ENCODE peak calls at places on chromosomes 12 and 14, in four cellular contexts. One of them, this sample, is unnamed.

GRCh38 chr14:105525861-105526780 is at the start of gene TMEM121:
- DNase-seq in WTC11: peak; percentile 54
- DNase-seq in HepG2: no peak
- DNase-seq in GM12878: no peak
- DNase-seq in this sample: peak; percentile 88

GRCh38 chr14:75984674-75985073 is 889 bp upstream of the IFT43 start:
- DNase-seq in HepG2: peak; percentile 67
- DNase-seq in WTC11: no peak
- DNase-seq in GM12878: no peak
- DNase-seq in this sample: no peak

GRCh38 chr12:108804361-108804949 is 52.9 kb downstream of the SSH1 start:
- DNase-seq in WTC11: no peak
- DNase-seq in HepG2: no peak
- DNase-seq in GM12878: no peak
- DNase-seq in this sample: no peak

GRCh38 chr12:42407306-42407705 is 81.3 kb downstream of the PPHLN1 start:
- DNase-seq in GM12878: no peak
- DNase-seq in WTC11: no peak
- DNase-seq in HepG2: no peak
- DNase-seq in this sample: no peak

GRCh38 chr12:63989301-63989845 is 144.9 kb downstream of the SRGAP1 start:
- DNase-seq in HepG2: peak; percentile 55
- DNase-seq in GM12878: no peak
- DNase-seq in WTC11: no peak
- DNase-seq in this sample: no peak

GRCh38 chr14:59085207-59085739 is 103.2 kb upstream of the DAAM1 start:
- DNase-seq in GM12878: no peak
- DNase-seq in HepG2: no peak
- DNase-seq in WTC11: no peak
- DNase-seq in this sample: no peak

GRCh38 chr12:52812073-52812400 is 1.9 kb downstream of the KRT4 start:
- DNase-seq in GM12878: no peak
- DNase-seq in HepG2: no peak
- DNase-seq in WTC11: no peak
- DNase-seq in this sample: no peak

GRCh38 chr14:85607571-85608219 is 77.8 kb downstream of the FLRT2 start:
- DNase-seq in GM12878: no peak
- DNase-seq in WTC11: no peak
- DNase-seq in HepG2: no peak
- DNase-seq in this sample: no peak

GRCh38 chr12:3303410-3304136 is 187.4 kb upstream of the PRMT8 start:
- DNase-seq in WTC11: peak; percentile 74
- DNase-seq in GM12878: no peak
- DNase-seq in HepG2: peak; percentile 52
- DNase-seq in this sample: no peak

GRCh38 chr12:121057794-121058193 is 18.7 kb upstream of the OASL start:
- DNase-seq in HepG2: no peak
- DNase-seq in WTC11: no peak
- DNase-seq in GM12878: no peak
- DNase-seq in this sample: no peak

GRCh38 chr12:5499566-5500325 is 67.8 kb downstream of the NTF3 start:
- DNase-seq in GM12878: no peak
- DNase-seq in HepG2: no peak
- DNase-seq in WTC11: no peak
- DNase-seq in this sample: no peak

GRCh38 chr12:109999983-110000505 is 814 bp downstream of the ANKRD13A start:
- DNase-seq in HepG2: no peak
- DNase-seq in WTC11: peak; percentile 25
- DNase-seq in GM12878: no peak
- DNase-seq in this sample: peak; percentile 38

GRCh38 chr14:81625343-81625742 is 91.7 kb upstream of the SEL1L start:
- DNase-seq in GM12878: no peak
- DNase-seq in HepG2: peak; percentile 28
- DNase-seq in WTC11: no peak
- DNase-seq in this sample: no peak

DNA sequence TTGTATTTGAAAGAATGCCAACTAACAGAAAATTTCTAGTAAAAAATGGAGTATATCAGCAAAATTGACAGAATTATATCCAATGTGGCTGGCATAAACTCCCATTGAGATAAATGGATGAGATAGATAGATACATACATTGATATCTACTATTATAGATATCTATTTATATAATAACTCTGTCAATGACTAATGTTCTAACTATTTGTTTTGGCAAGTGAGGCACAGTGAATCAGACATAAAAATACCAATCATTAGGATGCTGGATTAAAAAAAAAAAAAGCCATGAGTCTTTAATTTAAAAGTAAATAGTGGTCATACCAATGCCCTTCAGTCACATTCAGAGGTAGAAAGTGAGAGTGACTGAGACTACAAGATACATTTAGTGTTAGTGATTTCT is 33.7 kb upstream of the GLIPR1 start:
- DNase-seq in GM12878: no peak
- DNase-seq in WTC11: no peak
- DNase-seq in HepG2: no peak
- DNase-seq in this sample: no peak
- TF ChIP-seq NR2C2 in GM12878: no peak
- TF ChIP-seq NR2C2 in WTC11: no peak
- TF ChIP-seq NR2C2 in HepG2: no peak
- TF ChIP-seq NR2C2 in this sample: no peak

DNA sequence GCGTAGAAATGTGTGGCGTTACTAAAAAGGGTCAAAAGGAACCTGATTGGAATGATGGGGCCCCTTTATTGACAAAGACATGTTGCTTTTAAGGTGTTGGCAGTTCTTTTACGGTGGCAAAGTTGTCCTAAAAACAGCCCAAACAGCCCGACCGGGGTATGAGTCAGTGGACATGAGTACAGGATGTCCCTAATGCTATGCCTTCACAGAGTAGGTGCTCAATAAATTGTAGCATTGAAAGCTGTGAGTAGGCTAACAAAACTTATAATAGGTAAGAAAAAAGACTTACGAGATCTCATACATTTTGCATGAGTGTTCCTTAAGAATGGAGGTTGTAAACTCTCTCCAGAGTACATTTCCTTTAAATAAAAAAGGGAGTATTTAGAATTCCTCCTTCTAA is 2.6 kb downstream of the ELK3 start:
- DNase-seq in WTC11: no peak
- DNase-seq in GM12878: no peak
- DNase-seq in HepG2: no peak
- DNase-seq in this sample: no peak
- TF ChIP-seq NR2C2 in WTC11: no peak
- TF ChIP-seq NR2C2 in GM12878: no peak
- TF ChIP-seq NR2C2 in HepG2: no peak
- TF ChIP-seq NR2C2 in this sample: no peak

DNA sequence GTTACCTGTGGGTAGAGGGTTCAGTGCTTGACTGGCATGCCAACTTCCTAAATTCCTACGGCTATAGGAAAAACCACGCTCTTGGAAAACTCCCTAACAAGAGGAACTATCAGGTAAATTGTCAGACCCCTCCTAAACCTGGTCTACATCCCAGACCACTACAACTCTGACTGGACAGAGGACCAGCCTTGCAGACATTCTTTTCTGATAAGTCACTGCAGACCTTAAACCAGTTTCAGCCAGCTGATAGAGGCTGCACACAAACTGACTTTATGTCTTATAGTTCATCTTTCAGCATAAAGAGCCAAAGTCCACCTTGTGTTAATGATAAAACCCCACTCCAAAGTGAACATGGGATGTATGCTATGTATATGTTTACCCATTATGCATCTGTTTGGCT is 166.5 kb downstream of the KTN1 start:
- DNase-seq in HepG2: peak; percentile 14
- DNase-seq in GM12878: no peak
- DNase-seq in WTC11: no peak
- DNase-seq in this sample: no peak
- TF ChIP-seq NR2C2 in HepG2: no peak
- TF ChIP-seq NR2C2 in GM12878: no peak
- TF ChIP-seq NR2C2 in WTC11: no peak
- TF ChIP-seq NR2C2 in this sample: no peak

GRCh38 chr14:77088219-77088618 is 9.8 kb upstream of the CIPC start:
- DNase-seq in HepG2: no peak
- DNase-seq in WTC11: peak; percentile 88
- DNase-seq in GM12878: no peak
- DNase-seq in this sample: no peak
- TF ChIP-seq NR2C2 in HepG2: no peak
- TF ChIP-seq NR2C2 in WTC11: no peak
- TF ChIP-seq NR2C2 in GM12878: no peak
- TF ChIP-seq NR2C2 in this sample: no peak

GRCh38 chr12:27191531-27191930 is 52.6 kb upstream of the STK38L start:
- DNase-seq in WTC11: no peak
- DNase-seq in GM12878: no peak
- DNase-seq in HepG2: no peak
- DNase-seq in this sample: no peak
- TF ChIP-seq NR2C2 in WTC11: no peak
- TF ChIP-seq NR2C2 in GM12878: no peak
- TF ChIP-seq NR2C2 in HepG2: no peak
- TF ChIP-seq NR2C2 in this sample: no peak

GRCh38 chr12:124489915-124490583 is 77.4 kb downstream of the NCOR2 start:
- DNase-seq in WTC11: no peak
- DNase-seq in HepG2: no peak
- DNase-seq in GM12878: no peak
- DNase-seq in this sample: no peak
- TF ChIP-seq NR2C2 in WTC11: no peak
- TF ChIP-seq NR2C2 in HepG2: no peak
- TF ChIP-seq NR2C2 in GM12878: no peak
- TF ChIP-seq NR2C2 in this sample: no peak

GRCh38 chr14:101000711-101001110 is 97.2 kb upstream of the RTL1 start:
- DNase-seq in WTC11: no peak
- DNase-seq in GM12878: no peak
- DNase-seq in HepG2: no peak
- DNase-seq in this sample: no peak

GRCh38 chr14:101004954-101005353 is 101.4 kb upstream of the RTL1 start:
- DNase-seq in GM12878: no peak
- DNase-seq in HepG2: no peak
- DNase-seq in WTC11: no peak
- DNase-seq in this sample: no peak

GRCh38 chr14:101004176-101004575 is 100.7 kb upstream of the RTL1 start:
- DNase-seq in HepG2: no peak
- DNase-seq in GM12878: no peak
- DNase-seq in WTC11: no peak
- DNase-seq in this sample: no peak

GRCh38 chr14:101002738-101003137 is 99.2 kb upstream of the RTL1 start:
- DNase-seq in HepG2: no peak
- DNase-seq in WTC11: no peak
- DNase-seq in GM12878: no peak
- DNase-seq in this sample: no peak

DNA sequence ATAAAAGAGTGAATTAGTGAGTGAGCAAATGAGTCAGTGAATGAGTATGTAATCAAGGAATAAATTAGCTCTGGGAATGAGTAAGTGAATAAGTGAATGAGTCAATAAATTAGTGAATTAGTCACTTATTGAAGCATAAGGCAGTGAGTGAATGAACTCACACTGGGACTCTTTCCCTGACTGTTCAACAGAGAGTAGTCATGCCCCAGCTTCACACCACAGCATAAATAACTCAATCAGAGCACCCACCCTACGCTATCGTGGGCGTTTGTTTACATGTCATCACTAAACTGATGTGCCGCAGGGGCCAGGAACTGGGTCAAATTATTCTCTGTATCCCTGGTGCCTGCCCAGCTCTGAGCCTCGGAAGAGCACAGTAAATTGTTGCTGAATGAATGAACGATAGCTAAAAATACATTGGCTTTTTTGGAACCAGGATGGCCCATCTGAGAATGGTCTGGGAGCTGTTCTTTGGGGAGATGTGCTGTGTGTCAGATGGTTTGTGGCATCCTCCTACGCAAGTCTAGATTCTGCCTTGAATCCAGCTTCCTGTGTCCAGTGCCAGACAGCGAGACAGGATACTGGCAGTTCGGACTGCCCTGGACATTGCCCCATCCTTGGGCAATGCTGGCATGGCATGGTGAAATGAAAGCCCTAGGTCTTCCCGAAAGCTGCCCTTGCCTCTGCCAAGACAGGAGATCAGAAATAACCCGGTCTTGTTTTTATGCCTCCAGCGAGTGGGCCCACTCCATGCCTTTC is 98.0 kb upstream of the RTL1 start:
- DNase-seq in WTC11: no peak
- DNase-seq in HepG2: no peak
- DNase-seq in GM12878: no peak
- DNase-seq in this sample: no peak
- TF ChIP-seq NR2C2 in WTC11: no peak
- TF ChIP-seq NR2C2 in HepG2: no peak
- TF ChIP-seq NR2C2 in GM12878: no peak
- TF ChIP-seq NR2C2 in this sample: no peak

This sample was measured in K562.